ENCODE peak calls at places on chromosome 17, in seven cellular contexts. C is H1, Z is HCT116, G is K562, X is SK-N-SH, K is HepG2, Y is GM12878. J is an unnamed sample.

GRCh38 chr17:39772987-39773664 is 35.4 kb downstream of the GRB7 start:
- DNase-seq in C (no peak), Y (no peak), K (no peak), Z (no peak), G (no peak), X (no peak), J (no peak)

GRCh38 chr17:49987681-49988441 is 7.2 kb downstream of the DLX3 start:
- DNase-seq in Y (no peak), K (no peak), G (no peak), Z (no peak), C (peak), X (peak), J (peak)

GRCh38 chr17:51191895-51192294 is 25.7 kb downstream of the NME2 start:
- DNase-seq in X (no peak), G (no peak), Y (no peak), K (no peak), Z (no peak), C (no peak), J (no peak)

GRCh38 chr17:75783069-75783783 is 1.4 kb upstream of the UNK start:
- DNase-seq in G (no peak), Z (peak), C (no peak), X (peak), Y (peak), K (peak), J (no peak)

GRCh38 chr17:42548070-42548837 is 4.5 kb upstream of the HSD17B1 start:
- DNase-seq in Z (no peak), G (no peak), K (no peak), C (peak), X (peak), Y (no peak), J (no peak)

GRCh38 chr17:82593590-82594087 is 54.6 kb downstream of the WDR45B start:
- DNase-seq in Z (no peak), G (no peak), K (no peak), C (no peak), Y (no peak), X (peak), J (no peak)

GRCh38 chr17:77404812-77405581 is 264.2 kb downstream of the SEC14L1 start:
- DNase-seq in G (no peak), C (no peak), Z (no peak), Y (peak), X (no peak), K (no peak), J (no peak)

GRCh38 chr17:73950515-73950914 is 253.0 kb upstream of the RPL38 start:
- DNase-seq in C (no peak), X (peak), G (peak), Z (no peak), K (peak), Y (no peak), J (no peak)

GRCh38 chr17:34997355-34997862 is 17.1 kb downstream of the LIG3 start:
- DNase-seq in Y (no peak), X (no peak), Z (no peak), C (no peak), K (no peak), G (no peak), J (peak)

GRCh38 chr17:42386784-42387183 is 1.5 kb downstream of the STAT3 start:
- DNase-seq in X (no peak), Z (no peak), K (no peak), C (no peak), Y (no peak), G (no peak), J (no peak)

GRCh38 chr17:64139542-64139941 is 9.6 kb upstream of the ERN1 start:
- DNase-seq in C (no peak), K (no peak), X (no peak), Y (no peak), Z (no peak), G (no peak), J (no peak)

GRCh38 chr17:14919049-14919545 is 346.0 kb downstream of the PMP22 start:
- DNase-seq in Z (no peak), C (no peak), Y (no peak), X (no peak), K (no peak), G (no peak), J (no peak)

GRCh38 chr17:9206160-9206988 is 185.1 kb downstream of the NTN1 start:
- DNase-seq in Y (no peak), Z (no peak), C (no peak), K (no peak), G (no peak), X (no peak), J (no peak)

GRCh38 chr17:48952904-48953303 is 8.3 kb upstream of the SNF8 start:
- DNase-seq in K (no peak), Y (peak), C (no peak), Z (no peak), G (no peak), X (no peak), J (no peak)

GRCh38 chr17:33038740-33039139 is 47.1 kb downstream of the SPACA3 start:
- DNase-seq in X (peak), C (peak), K (no peak), G (peak), Z (peak), Y (no peak), J (peak)

DNA sequence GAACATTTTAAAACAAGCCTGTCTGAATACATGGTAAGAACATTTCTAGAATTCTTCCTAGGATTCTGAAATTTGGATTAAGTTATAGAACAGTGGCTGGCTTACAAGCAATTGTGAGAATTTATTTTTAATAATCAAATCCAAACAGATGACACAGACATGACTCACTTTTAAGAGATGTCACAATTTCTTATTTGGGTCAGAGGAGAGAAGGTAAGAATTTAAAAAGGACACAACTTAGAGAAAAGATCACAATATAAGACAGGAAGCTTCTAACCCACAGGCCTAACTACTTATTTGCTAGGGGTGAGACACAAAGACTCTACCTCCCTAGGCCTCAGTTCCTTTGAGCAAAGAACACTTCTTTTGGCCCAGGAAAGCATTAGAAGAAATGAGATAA is 32.7 kb downstream of the ZZEF1 start:
- DNase-seq in X (no peak), C (no peak), Z (no peak), G (no peak), K (no peak), Y (no peak), J (no peak)
- TF ChIP-seq JUND in X (no peak), C (no peak), Z (no peak), G (no peak), K (no peak), Y (no peak), J (no peak)

GRCh38 chr17:58556833-58557250 is 42.4 kb upstream of the MTMR4 start:
- DNase-seq in X (no peak), K (no peak), C (no peak), Y (no peak), G (no peak), Z (no peak), J (no peak)
- TF ChIP-seq JUND in X (no peak), K (no peak), C (no peak), Y (no peak), G (no peak), Z (no peak), J (no peak)

GRCh38 chr17:32021618-32021955 is 14.4 kb downstream of the LRRC37B start:
- DNase-seq in K (no peak), G (no peak), X (no peak), Z (no peak), Y (no peak), C (no peak), J (no peak)
- TF ChIP-seq JUND in K (no peak), G (no peak), X (no peak), Z (no peak), Y (no peak), C (no peak), J (no peak)

DNA sequence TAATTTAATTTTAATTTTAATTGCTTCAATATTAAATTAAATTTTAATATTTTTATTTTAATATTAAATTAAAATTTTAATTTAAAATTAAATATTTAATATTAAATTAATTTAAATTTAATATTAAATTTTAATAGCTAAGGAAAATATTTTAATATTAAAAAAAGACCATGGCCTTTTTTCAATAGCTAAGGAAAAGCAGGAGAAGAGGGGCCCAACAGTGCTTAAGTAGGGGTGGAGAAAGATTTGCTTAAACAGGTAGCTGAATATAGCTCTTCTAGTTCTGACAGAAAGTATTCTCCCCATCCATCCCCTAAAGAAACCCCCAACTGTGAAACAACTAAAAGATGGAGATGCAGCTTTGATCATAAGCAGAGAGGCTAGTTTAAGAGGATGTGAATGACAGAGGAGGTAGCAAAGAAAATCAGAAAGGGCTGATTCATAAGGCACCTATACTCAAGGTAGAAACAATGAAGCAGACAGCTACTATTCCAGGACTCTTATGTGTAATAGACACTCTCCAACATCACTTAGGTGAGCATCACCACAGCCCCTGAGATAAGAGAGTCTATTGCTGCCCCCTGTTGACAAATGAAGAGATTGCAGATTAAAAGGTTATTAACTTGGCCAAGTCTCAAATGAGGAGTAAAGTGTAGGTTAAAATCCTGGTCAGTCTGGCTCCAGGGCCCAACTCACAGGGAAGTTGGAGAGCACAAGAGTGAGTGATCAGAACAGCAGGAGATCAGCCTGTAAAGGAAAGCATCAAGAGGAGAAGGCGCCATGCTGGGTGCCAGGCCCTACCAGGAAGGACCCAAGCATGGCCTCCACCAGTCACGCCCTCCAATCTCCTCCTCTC is 7.8 kb upstream of the RNASEK start:
- DNase-seq in C (peak), K (peak), Z (peak), G (peak), X (peak), Y (peak), J (peak)
- TF ChIP-seq JUND in C (no peak), K (no peak), Z (no peak), G (no peak), X (no peak), Y (no peak), J (no peak)

GRCh38 chr17:58308173-58308984 is 20.2 kb downstream of the TSPOAP1 start:
- DNase-seq in Y (no peak), C (peak), K (peak), X (peak), G (no peak), Z (no peak), J (no peak)

GRCh38 chr17:58308985-58309917 is 19.3 kb downstream of the TSPOAP1 start:
- DNase-seq in Z (no peak), C (peak), Y (no peak), G (no peak), X (peak), K (no peak), J (no peak)

GRCh38 chr17:58311429-58311894 is 17.1 kb downstream of the TSPOAP1 start:
- DNase-seq in Z (no peak), C (peak), K (no peak), Y (no peak), X (peak), G (no peak), J (no peak)

GRCh38 chr17:58310511-58311428 is 17.8 kb downstream of the TSPOAP1 start:
- DNase-seq in G (no peak), C (peak), Y (no peak), Z (no peak), K (no peak), X (peak), J (no peak)

GRCh38 chr17:58309918-58310259 is 18.7 kb downstream of the TSPOAP1 start:
- DNase-seq in Z (no peak), X (peak), C (peak), G (no peak), Y (no peak), K (no peak), J (no peak)
- TF ChIP-seq JUND in Z (no peak), X (no peak), C (no peak), G (no peak), Y (no peak), K (no peak), J (no peak)

GRCh38 chr17:67375054-67375427 is 2.0 kb upstream of the PITPNC1 start:
- DNase-seq in Y (no peak), K (no peak), C (no peak), X (no peak), G (no peak), Z (no peak), J (no peak)

GRCh38 chr17:67375761-67376160 is 1.3 kb upstream of the PITPNC1 start:
- DNase-seq in X (no peak), Y (no peak), K (no peak), G (no peak), Z (no peak), C (no peak), J (no peak)

GRCh38 chr17:67376892-67377726 is at the start of gene PITPNC1:
- DNase-seq in Y (no peak), Z (peak), C (peak), X (peak), G (peak), K (peak), J (peak)

GRCh38 chr17:67377727-67378443 is 804 bp downstream of the PITPNC1 start:
- DNase-seq in C (no peak), G (peak), X (peak), K (no peak), Y (no peak), Z (no peak), J (peak)

DNA sequence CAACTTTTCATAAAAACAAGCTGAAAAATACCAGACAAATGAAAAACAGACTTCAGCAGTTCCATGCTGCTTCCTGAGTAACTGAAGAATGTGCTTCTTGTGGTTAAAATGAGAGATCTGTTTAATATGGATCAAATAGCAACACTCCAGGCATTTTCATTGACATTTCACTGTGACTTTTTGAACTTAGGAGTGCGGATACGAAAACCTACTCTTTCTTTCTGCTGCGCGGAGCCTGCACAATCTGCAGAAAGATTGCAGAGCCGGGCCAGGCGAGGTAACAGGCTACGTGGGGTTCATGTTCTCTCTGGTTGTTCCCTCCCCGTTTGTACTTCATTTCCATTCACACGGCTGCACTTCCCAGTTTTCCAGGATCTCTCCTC is 581 bp upstream of the PITPNC1 start:
- DNase-seq in G (no peak), C (no peak), K (no peak), Z (no peak), X (no peak), Y (no peak), J (no peak)
- TF ChIP-seq JUND in G (no peak), C (no peak), K (peak), Z (no peak), X (peak), Y (no peak), J (no peak)

GRCh38 chr17:80694085-80694991 is 149.7 kb downstream of the RPTOR start:
- DNase-seq in Y (no peak), Z (no peak), K (no peak), G (no peak), X (no peak), C (no peak), J (no peak)

GRCh38 chr17:80692931-80693467 is 148.4 kb downstream of the RPTOR start:
- DNase-seq in Y (no peak), K (no peak), X (peak), C (no peak), Z (no peak), G (no peak), J (no peak)

GRCh38 chr17:80694992-80695912 is 150.6 kb downstream of the RPTOR start:
- DNase-seq in C (no peak), K (peak), G (no peak), Y (no peak), Z (no peak), X (no peak), J (no peak)

GRCh38 chr17:80691784-80692183 is 147.1 kb downstream of the RPTOR start:
- DNase-seq in Z (no peak), K (no peak), G (no peak), Y (no peak), C (no peak), X (no peak), J (no peak)

GRCh38 chr17:80693511-80693910 is 148.9 kb downstream of the RPTOR start:
- DNase-seq in X (peak), K (no peak), G (no peak), Z (no peak), C (no peak), Y (no peak), J (no peak)
- TF ChIP-seq JUND in X (no peak), K (no peak), G (no peak), Z (no peak), C (no peak), Y (no peak), J (no peak)

J was measured in T47D.